ENCODE peak calls at places on chromosomes 6 and 20, in nine cellular contexts. E is iPS-NIHi11, F is amygdala, K is NCI-H1436, S is PC-9, V is left cardiac atrium, B is left ventricle myocardium inferior, W is HT-29, L is choroid plexus epithelial cell. G is an unnamed sample.

GRCh38 chr20:63361507-63362425 is 617 bp upstream of the CHRNA4 start:
- DNase-seq in L (no peak), V (no peak), S (no peak), W (no peak), B (no peak), K (peak; percentile 90), F (no peak), E (no peak), G (no peak)

GRCh38 chr20:60073086-60073485 is 114.9 kb downstream of the CDH26 start:
- DNase-seq in W (no peak), E (no peak), F (no peak), B (no peak), V (no peak), K (no peak), S (no peak), L (no peak), G (no peak)

GRCh38 chr20:3660262-3661059 is 2.7 kb downstream of the GFRA4 start:
- DNase-seq in W (no peak), V (no peak), E (no peak), S (no peak), K (no peak), L (no peak), F (no peak), B (no peak), G (no peak)

GRCh38 chr6:105651969-105652368 is 249.1 kb upstream of the PREP start:
- DNase-seq in L (no peak), K (no peak), S (no peak), W (no peak), F (no peak), E (no peak), B (no peak), V (no peak), G (no peak)

GRCh38 chr6:93821953-93822352 is 402.6 kb upstream of the EPHA7 start:
- DNase-seq in E (no peak), K (no peak), L (no peak), F (no peak), V (no peak), W (no peak), S (no peak), B (no peak), G (no peak)

GRCh38 chr6:150766201-150766997 is 99.1 kb upstream of the MTHFD1L start:
- DNase-seq in B (peak; percentile 31), V (peak; percentile 48), K (no peak), S (no peak), F (no peak), L (peak; percentile 61), W (no peak), E (no peak), G (no peak)

GRCh38 chr6:137637161-137637560 is 143.0 kb upstream of the OLIG3 start:
- DNase-seq in F (no peak), V (no peak), K (no peak), L (peak; percentile 100), W (peak; percentile 52), B (no peak), E (peak; percentile 17), S (peak; percentile 97), G (peak; percentile 32)

GRCh38 chr6:18422136-18422535 is 35.0 kb downstream of the RNF144B start:
- DNase-seq in K (no peak), L (no peak), B (no peak), E (no peak), V (no peak), S (no peak), W (no peak), F (no peak), G (no peak)

GRCh38 chr6:136290406-136291010 is 862 bp upstream of the BCLAF1 start:
- DNase-seq in E (peak; percentile 34), B (peak; percentile 70), K (peak; percentile 59), L (peak; percentile 87), W (no peak), S (peak; percentile 77), F (no peak), V (peak; percentile 87), G (peak; percentile 35)

G was measured in Calu3.